ENCODE peak calls at places on chromosome 7, in five cellular contexts. M is tibial artery, C is epithelial cell of esophagus, J is breast epithelium, T is K562. W is an unnamed sample.

GRCh38 chr7:40711706-40712105 is 576.9 kb downstream of the SUGCT start:
- DNase-seq in M (no peak), C (peak), J (no peak), T (no peak), W (no peak)

GRCh38 chr7:65477326-65477725 is 103.7 kb downstream of the ZNF92 start:
- DNase-seq in M (no peak), C (peak), J (no peak), T (peak), W (no peak)

GRCh38 chr7:51029586-51030230 is 247.0 kb upstream of the GRB10 start:
- DNase-seq in M (no peak), C (peak), J (no peak), T (no peak), W (no peak)

GRCh38 chr7:147523056-147523455 is 1067.5 kb upstream of the C7orf33 start:
- DNase-seq in M (no peak), C (no peak), J (no peak), T (no peak), W (no peak)

GRCh38 chr7:105934577-105935185 is 28.4 kb upstream of the CDHR3 start:
- DNase-seq in M (no peak), C (no peak), J (no peak), T (no peak), W (no peak)

GRCh38 chr7:112357136-112357535 is 93.1 kb upstream of the IFRD1 start:
- DNase-seq in M (no peak), C (no peak), J (no peak), T (no peak), W (no peak)

GRCh38 chr7:157875230-157876179 is 538.7 kb downstream of the DNAJB6 start:
- DNase-seq in M (no peak), C (no peak), J (no peak), T (peak), W (no peak)

GRCh38 chr7:75653651-75654050 is 85.1 kb downstream of the HIP1 start:
- DNase-seq in M (no peak), C (no peak), J (no peak), T (no peak), W (no peak)

GRCh38 chr7:84248267-84248666 is 53.7 kb upstream of the SEMA3A start:
- DNase-seq in M (no peak), C (no peak), J (no peak), T (no peak), W (no peak)

GRCh38 chr7:158824028-158824427 is 5.3 kb downstream of the ESYT2 start:
- DNase-seq in M (no peak), C (no peak), J (no peak), T (no peak), W (no peak)

GRCh38 chr7:22400150-22400814 is 43.3 kb upstream of the RAPGEF5 start:
- DNase-seq in M (no peak), C (no peak), J (no peak), T (no peak), W (no peak)

GRCh38 chr7:86339051-86339450 is 304.7 kb upstream of the GRM3 start:
- DNase-seq in M (no peak), C (no peak), J (no peak), T (no peak), W (no peak)

GRCh38 chr7:26195867-26196266 is 4.7 kb downstream of the HNRNPA2B1 start:
- DNase-seq in M (no peak), C (no peak), J (no peak), T (no peak), W (no peak)

GRCh38 chr7:26197153-26198115 is 3.1 kb downstream of the HNRNPA2B1 start:
- DNase-seq in M (no peak), C (peak), J (no peak), T (no peak), W (no peak)

GRCh38 chr7:26196305-26196704 is 4.2 kb downstream of the HNRNPA2B1 start:
- DNase-seq in M (no peak), C (no peak), J (no peak), T (no peak), W (no peak)

GRCh38 chr7:26193432-26194206 is 6.9 kb downstream of the HNRNPA2B1 start:
- DNase-seq in M (no peak), C (no peak), J (no peak), T (no peak), W (no peak)

GRCh38 chr7:26195182-26195581 is 5.4 kb downstream of the HNRNPA2B1 start:
- DNase-seq in M (no peak), C (no peak), J (no peak), T (no peak), W (no peak)
- H3K4me3 ChIP-seq in M (no peak), C (no peak), J (no peak), T (no peak), W (peak)

DNA sequence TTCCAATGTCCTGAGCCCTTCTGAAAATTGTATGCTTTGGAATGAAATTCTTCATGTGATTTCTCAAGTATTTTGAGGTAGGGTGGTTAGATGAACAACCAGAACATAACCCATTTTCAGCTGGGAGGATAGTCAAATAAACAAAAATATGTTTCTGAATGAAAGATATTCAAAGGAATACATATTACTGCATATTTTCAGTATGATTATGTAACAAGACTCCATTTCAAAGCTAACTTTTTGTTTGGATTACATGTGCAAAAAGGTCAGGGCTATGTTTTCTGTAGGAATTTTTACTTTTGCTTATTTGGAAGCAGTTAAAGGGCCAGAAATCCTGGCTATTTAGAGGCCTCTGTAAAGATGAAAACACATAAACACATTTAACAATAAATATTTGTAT is 27.7 kb downstream of the CDK6 start:
- DNase-seq in M (no peak), C (no peak), J (no peak), T (no peak), W (no peak)
- TF ChIP-seq CTCF in M (no peak), C (no peak), J (no peak), T (no peak), W (no peak)

DNA sequence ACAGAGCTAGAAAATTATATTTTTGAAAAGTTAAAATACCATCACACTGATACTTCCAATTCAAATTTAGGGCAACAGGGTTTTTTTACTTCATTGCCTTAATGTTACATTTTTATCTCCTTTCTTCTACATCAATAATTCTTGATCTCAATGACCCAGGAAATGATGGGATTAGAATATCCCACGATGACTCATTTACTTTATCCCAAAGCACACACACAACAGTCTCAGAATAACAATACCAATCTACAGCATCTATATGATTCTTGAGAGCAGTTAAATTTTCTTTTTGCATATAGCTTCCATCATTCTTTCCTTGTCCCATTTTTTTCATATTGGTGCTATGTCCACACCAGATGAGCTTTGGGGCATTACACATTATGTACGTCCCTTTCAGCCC is 98.4 kb upstream of the EEPD1 start:
- DNase-seq in M (no peak), C (no peak), J (no peak), T (no peak), W (no peak)
- H3K4me3 ChIP-seq in M (no peak), C (no peak), J (no peak), T (no peak), W (no peak)

GRCh38 chr7:114939484-114940097 is 17.7 kb downstream of the MDFIC start:
- DNase-seq in M (no peak), C (no peak), J (no peak), T (no peak), W (no peak)
- TF ChIP-seq CTCF in M (no peak), C (peak), J (no peak), T (no peak), W (no peak)